ENCODE peak calls at places on chromosomes 13 and 19, in nine cellular contexts. R is brain microvascular endothelial cell, O is HFF-Myc, V is Caco-2, C is fibroblast of mammary gland, F is IMR-90, N is cardiac muscle cell, A is lower leg skin, U is psoas muscle. B is an unnamed sample.
A peak's percentile ranks its signal among the peaks of the same experiment; 100 is the strongest.

GRCh38 chr13:98549006-98549727 is 27.7 kb downstream of the STK24 start:
- DNase-seq in R (peak; percentile 71), O (peak; percentile 86), V (no peak), C (peak; percentile 96), F (peak; percentile 98), N (no peak), A (no peak), U (no peak), B (no peak)

GRCh38 chr19:7507884-7508283 is 8.0 kb upstream of the ZNF358 start:
- DNase-seq in R (peak; percentile 92), O (no peak), V (peak; percentile 81), C (peak; percentile 91), F (peak; percentile 80), N (no peak), A (no peak), U (peak; percentile 87), B (peak; percentile 94)

GRCh38 chr19:50328257-50329145 is 676 bp downstream of the KCNC3 start:
- DNase-seq in R (no peak), O (no peak), V (no peak), C (no peak), F (no peak), N (peak; percentile 48), A (no peak), U (no peak), B (no peak)

GRCh38 chr19:3154957-3155736 is 19.3 kb downstream of the GNA15 start:
- DNase-seq in R (peak; percentile 100), O (peak; percentile 98), V (no peak), C (peak; percentile 100), F (peak; percentile 99), N (no peak), A (peak; percentile 82), U (peak; percentile 79), B (peak; percentile 94)

GRCh38 chr19:44111910-44112463 is 1.2 kb upstream of the ZNF225 start:
- DNase-seq in R (peak; percentile 94), O (peak; percentile 53), V (peak; percentile 61), C (peak; percentile 91), F (peak; percentile 92), N (peak; percentile 85), A (no peak), U (no peak), B (no peak)

GRCh38 chr19:16470911-16471811 is 609 bp downstream of the EPS15L1 start:
- DNase-seq in R (no peak), O (no peak), V (no peak), C (peak; percentile 79), F (peak; percentile 55), N (no peak), A (no peak), U (peak; percentile 66), B (no peak)

GRCh38 chr13:86906458-86906857 is 764.7 kb upstream of the SLITRK5 start:
- DNase-seq in R (no peak), O (no peak), V (no peak), C (no peak), F (peak; percentile 64), N (no peak), A (no peak), U (no peak), B (no peak)

GRCh38 chr13:40272776-40273139 is 393.7 kb downstream of the FOXO1 start:
- DNase-seq in R (peak; percentile 53), O (no peak), V (no peak), C (peak; percentile 76), F (peak; percentile 8), N (no peak), A (no peak), U (no peak), B (no peak)

GRCh38 chr13:29908411-29908810 is 58.0 kb upstream of the UBL3 start:
- DNase-seq in R (no peak), O (peak; percentile 81), V (no peak), C (peak; percentile 94), F (peak; percentile 80), N (no peak), A (peak; percentile 76), U (peak; percentile 75), B (no peak)

GRCh38 chr19:40646564-40647254 is 43.7 kb downstream of the NUMBL start:
- DNase-seq in R (no peak), O (no peak), V (no peak), C (peak; percentile 37), F (peak; percentile 42), N (no peak), A (no peak), U (no peak), B (no peak)

GRCh38 chr13:20699715-20700114 is 3.8 kb upstream of the IL17D start:
- DNase-seq in R (no peak), O (no peak), V (no peak), C (no peak), F (no peak), N (no peak), A (no peak), U (no peak), B (no peak)

GRCh38 chr19:51470966-51471365 is 7.4 kb upstream of the CEACAM18 start:
- DNase-seq in R (no peak), O (no peak), V (no peak), C (no peak), F (no peak), N (no peak), A (no peak), U (no peak), B (no peak)

GRCh38 chr13:40345654-40346372 is 320.6 kb downstream of the FOXO1 start:
- DNase-seq in R (no peak), O (no peak), V (no peak), C (no peak), F (no peak), N (no peak), A (no peak), U (no peak), B (no peak)

GRCh38 chr19:42635233-42635539 is 40.5 kb upstream of the CEACAM8 start:
- DNase-seq in R (no peak), O (no peak), V (no peak), C (no peak), F (no peak), N (no peak), A (no peak), U (no peak), B (no peak)

GRCh38 chr13:26508885-26509284 is 48.6 kb upstream of the WASF3 start:
- DNase-seq in R (peak; percentile 82), O (no peak), V (no peak), C (peak; percentile 97), F (peak; percentile 95), N (no peak), A (peak; percentile 85), U (peak; percentile 92), B (no peak)

GRCh38 chr19:49985926-49986325 is 25.0 kb upstream of the SIGLEC11 start:
- DNase-seq in R (no peak), O (no peak), V (no peak), C (no peak), F (no peak), N (no peak), A (no peak), U (no peak), B (no peak)

GRCh38 chr19:2064395-2064787 is 13.3 kb upstream of the MKNK2 start:
- DNase-seq in R (no peak), O (no peak), V (no peak), C (no peak), F (no peak), N (no peak), A (no peak), U (peak; percentile 88), B (no peak)

GRCh38 chr13:60178327-60178726 is 14.6 kb upstream of the DIAPH3 start:
- DNase-seq in R (no peak), O (no peak), V (no peak), C (no peak), F (no peak), N (no peak), A (no peak), U (no peak), B (no peak)
- TF ChIP-seq CTCF in R (no peak), O (no peak), V (no peak), C (no peak), F (no peak), N (no peak), A (no peak), U (no peak), B (no peak)

DNA sequence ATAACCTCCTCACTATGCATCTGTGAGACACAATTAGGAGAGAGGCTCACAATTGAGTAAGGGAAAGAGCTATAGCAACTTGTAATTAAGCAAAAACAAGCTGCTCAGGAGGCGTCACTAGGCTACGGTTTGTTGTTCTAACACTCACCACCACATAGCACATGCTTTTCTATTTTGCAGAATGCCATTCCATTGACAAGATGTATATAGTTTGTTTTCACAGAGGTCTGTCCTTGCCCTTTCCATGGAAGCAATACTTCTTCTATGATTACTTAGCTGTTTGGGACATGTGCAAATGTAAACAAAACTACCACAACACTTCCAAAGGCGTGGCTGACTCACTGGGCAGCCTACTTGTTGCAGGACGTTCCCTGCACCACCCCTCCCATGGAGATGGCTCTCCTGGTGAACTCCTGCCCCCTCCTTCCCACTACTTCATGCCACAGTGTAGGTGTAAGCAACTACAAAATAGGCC is 33.9 kb upstream of the FAM216B start:
- DNase-seq in R (peak; percentile 99), O (peak; percentile 97), V (no peak), C (peak; percentile 99), F (peak; percentile 99), N (no peak), A (no peak), U (no peak), B (no peak)
- TF ChIP-seq CTCF in R (no peak), O (no peak), V (no peak), C (no peak), F (no peak), N (no peak), A (no peak), U (no peak), B (no peak)

GRCh38 chr19:54429545-54430227 is 14.4 kb downstream of the TTYH1 start:
- DNase-seq in R (no peak), O (no peak), V (no peak), C (no peak), F (no peak), N (no peak), A (no peak), U (no peak), B (no peak)

GRCh38 chr19:54431255-54431838 is 16.1 kb downstream of the TTYH1 start:
- DNase-seq in R (peak; percentile 16), O (no peak), V (no peak), C (peak; percentile 40), F (peak; percentile 28), N (no peak), A (no peak), U (peak; percentile 19), B (no peak)

GRCh38 chr19:54429176-54429495 is 13.9 kb downstream of the TTYH1 start:
- DNase-seq in R (no peak), O (no peak), V (no peak), C (no peak), F (no peak), N (no peak), A (no peak), U (no peak), B (no peak)

GRCh38 chr19:54432144-54432738 is 16.8 kb upstream of the LENG8 start:
- DNase-seq in R (no peak), O (no peak), V (no peak), C (no peak), F (no peak), N (no peak), A (no peak), U (peak; percentile 28), B (no peak)

GRCh38 chr19:54430306-54431254 is 15.3 kb downstream of the TTYH1 start:
- DNase-seq in R (peak; percentile 25), O (no peak), V (peak; percentile 77), C (no peak), F (no peak), N (peak; percentile 89), A (no peak), U (peak; percentile 71), B (no peak)
- TF ChIP-seq CTCF in R (no peak), O (no peak), V (peak; percentile 42), C (no peak), F (no peak), N (peak; percentile 8), A (no peak), U (peak; percentile 16), B (no peak)

GRCh38 chr13:38417727-38418126 is 68.1 kb downstream of the UFM1 start:
- DNase-seq in R (peak; percentile 9), O (peak; percentile 21), V (peak; percentile 55), C (peak; percentile 60), F (peak; percentile 1), N (no peak), A (no peak), U (no peak), B (no peak)
- TF ChIP-seq CTCF in R (peak; percentile 45), O (peak; percentile 53), V (peak; percentile 69), C (peak; percentile 62), F (no peak), N (peak; percentile 34), A (no peak), U (peak; percentile 10), B (peak; percentile 14)